ENCODE peak calls at places on chromosome 7, in nine cellular contexts. H is NCI-H69; U is progenitor cell of endocrine pancreas; M is CD4-positive, alpha-beta memory T cell; F is T-helper 9 cell; L is fibroblast of the aortic adventitia; A is activated naive CD4-positive, alpha-beta T cell treated with anti-CD3 and anti-CD28 coated beads for 36 hours; O is keratinocyte; T is HEK293T. J is an unnamed sample.

GRCh38 chr7:28570113-28570969 is 158.0 kb downstream of the CREB5 start:
- DNase-seq in H (no peak), U (no peak), M (no peak), F (no peak), L (no peak), A (no peak), O (no peak), T (no peak), J (no peak)

GRCh38 chr7:95901006-95901405 is 128.7 kb downstream of the DYNC1I1 start:
- DNase-seq in H (peak), U (no peak), M (no peak), F (no peak), L (no peak), A (no peak), O (no peak), T (no peak), J (no peak)

GRCh38 chr7:87331687-87332256 is 13.7 kb upstream of the CROT start:
- DNase-seq in H (no peak), U (no peak), M (no peak), F (no peak), L (no peak), A (no peak), O (no peak), T (no peak), J (no peak)

GRCh38 chr7:98214811-98215321 is 3.6 kb downstream of the BHLHA15 start:
- DNase-seq in H (no peak), U (no peak), M (no peak), F (no peak), L (no peak), A (no peak), O (no peak), T (no peak), J (no peak)

GRCh38 chr7:138001529-138002095 is at the start of gene CREB3L2:
- DNase-seq in H (peak), U (peak), M (peak), F (peak), L (peak), A (peak), O (no peak), T (peak), J (peak)

GRCh38 chr7:42493436-42494198 is 256.6 kb upstream of the GLI3 start:
- DNase-seq in H (no peak), U (peak), M (no peak), F (no peak), L (peak), A (peak), O (no peak), T (peak), J (no peak)

GRCh38 chr7:150631866-150632864 is at the start of gene GIMAP6:
- DNase-seq in H (no peak), U (no peak), M (peak), F (peak), L (no peak), A (peak), O (no peak), T (no peak), J (peak)

GRCh38 chr7:34523233-34523918 is 134.6 kb upstream of the NPSR1 start:
- DNase-seq in H (no peak), U (no peak), M (no peak), F (no peak), L (no peak), A (no peak), O (no peak), T (no peak), J (no peak)

GRCh38 chr7:29839302-29839701 is 33.0 kb downstream of the WIPF3 start:
- DNase-seq in H (peak), U (no peak), M (no peak), F (no peak), L (peak), A (no peak), O (no peak), T (peak), J (no peak)

GRCh38 chr7:1156782-1157535 is 3.0 kb downstream of the ZFAND2A start:
- DNase-seq in H (peak), U (no peak), M (no peak), F (no peak), L (no peak), A (no peak), O (no peak), T (no peak), J (no peak)

GRCh38 chr7:131431289-131431688 is 103.6 kb downstream of the MKLN1 start:
- DNase-seq in H (peak), U (no peak), M (no peak), F (no peak), L (peak), A (no peak), O (peak), T (no peak), J (no peak)